ENCODE peak calls at places on chromosome 19, in five cellular contexts. O is natural killer cell, L is upper lobe of left lung, G is NB4, F is right lobe of liver. Q is an unnamed sample.

GRCh38 chr19:4007021-4007835 is at the start of gene PIAS4:
- DNase-seq in F (peak; percentile 96), O (peak; percentile 93), L (peak; percentile 100), G (peak; percentile 90), Q (peak; percentile 92)

GRCh38 chr19:46618670-46619231 is 6.1 kb downstream of the PTGIR start:
- DNase-seq in G (peak; percentile 57), O (no peak), L (no peak), F (no peak), Q (peak; percentile 51)

GRCh38 chr19:49710372-49710951 is 19.5 kb downstream of the CPT1C start:
- DNase-seq in O (no peak), F (no peak), G (no peak), L (no peak), Q (no peak)

GRCh38 chr19:18712981-18713380 is 29.5 kb downstream of the CRTC1 start:
- DNase-seq in L (no peak), O (no peak), G (no peak), F (no peak), Q (no peak)

GRCh38 chr19:3411636-3412035 is 45.3 kb downstream of the NFIC start:
- DNase-seq in G (no peak), F (peak; percentile 89), O (no peak), L (no peak), Q (no peak)

GRCh38 chr19:29554149-29554548 is 28.4 kb downstream of the VSTM2B start:
- DNase-seq in G (no peak), L (no peak), F (no peak), O (no peak), Q (no peak)

GRCh38 chr19:12139885-12140544 is at the start of gene ZNF20:
- DNase-seq in F (peak; percentile 97), G (peak; percentile 95), L (peak; percentile 98), O (peak; percentile 92), Q (peak; percentile 93)

GRCh38 chr19:56162258-56162657 is 13.6 kb upstream of the GALP start:
- DNase-seq in O (no peak), L (no peak), F (no peak), G (peak; percentile 63), Q (peak; percentile 60)

GRCh38 chr19:53037101-53038097 is 7.1 kb upstream of the ERVV-2 start:
- DNase-seq in O (peak; percentile 19), F (no peak), L (peak; percentile 82), G (no peak), Q (no peak)

GRCh38 chr19:13804830-13805683 is 9.8 kb downstream of the ZSWIM4 start:
- DNase-seq in G (no peak), O (no peak), L (peak; percentile 77), F (no peak), Q (no peak)

GRCh38 chr19:13146763-13147563 is 3.2 kb downstream of the STX10 start:
- DNase-seq in F (no peak), G (peak; percentile 58), L (no peak), O (no peak), Q (peak; percentile 82)

GRCh38 chr19:55406869-55407624 is 541 bp downstream of the UBE2S start:
- DNase-seq in L (no peak), F (peak; percentile 65), G (peak; percentile 45), O (no peak), Q (no peak)

DNA sequence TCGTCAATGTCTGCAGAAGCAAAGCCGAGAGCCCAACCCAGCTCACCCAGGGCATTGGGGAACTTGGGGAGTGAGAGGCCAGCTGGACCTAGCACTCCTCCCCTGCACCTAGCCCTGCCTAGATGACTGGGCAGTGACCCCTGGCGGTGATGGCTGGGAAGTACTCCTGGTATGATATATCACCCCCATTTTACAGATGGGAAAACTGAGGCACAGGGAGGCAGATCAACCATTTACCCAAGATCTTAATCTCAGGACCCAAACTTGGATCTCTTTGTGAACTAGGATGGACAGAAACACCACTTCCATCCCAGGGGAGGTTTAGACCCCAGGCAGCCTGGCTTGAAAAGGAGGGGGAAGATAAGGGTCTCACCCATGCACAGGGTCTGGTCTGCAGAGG is 43.5 kb downstream of the CCL25 start:
- DNase-seq in O (no peak), F (no peak), L (no peak), G (no peak), Q (no peak)
- TF ChIP-seq CTCF in O (no peak), F (no peak), L (no peak), G (peak; percentile 32), Q (no peak)

GRCh38 chr19:48445256-48445605 is 552 bp upstream of the GRWD1 start:
- DNase-seq in O (no peak), G (peak; percentile 98), L (no peak), F (no peak), Q (no peak)
- TF ChIP-seq CTCF in O (peak; percentile 14), G (peak; percentile 90), L (peak; percentile 15), F (peak; percentile 60), Q (peak; percentile 21)

DNA sequence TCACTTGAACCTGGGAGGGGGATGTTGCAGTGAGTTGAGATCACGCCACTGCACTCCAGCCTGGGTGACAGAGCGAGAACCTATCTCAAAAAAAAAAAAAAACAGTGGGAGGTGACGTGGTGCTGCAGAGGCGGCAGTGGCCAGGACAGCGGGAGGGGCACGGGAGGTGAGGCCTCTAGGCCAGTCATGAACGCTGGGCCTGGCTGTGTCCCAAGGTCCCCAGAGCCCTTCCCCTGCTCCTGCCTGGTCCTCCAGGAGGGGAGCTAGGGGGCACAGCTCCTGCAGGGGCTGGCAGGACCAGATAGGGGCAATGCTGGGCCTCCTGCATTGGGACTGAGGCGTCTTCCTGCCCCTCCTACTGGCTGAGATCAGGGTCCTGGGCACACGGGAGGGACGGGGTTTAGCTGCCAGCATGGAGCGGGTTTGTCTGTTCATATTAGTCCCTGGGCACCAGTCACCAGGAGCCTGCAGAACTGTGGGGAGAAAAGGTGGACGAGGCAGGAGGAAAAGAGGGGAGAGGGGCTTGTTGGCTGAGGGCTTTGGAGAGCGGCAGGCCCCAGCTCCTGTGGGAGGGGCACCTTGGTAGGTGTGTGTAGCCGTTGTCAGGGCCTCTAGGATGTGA is 4.5 kb downstream of the MAP2K7 start:
- DNase-seq in O (no peak), G (no peak), L (peak; percentile 50), F (peak; percentile 49), Q (no peak)
- TF ChIP-seq CTCF in O (no peak), G (no peak), L (no peak), F (no peak), Q (no peak)

GRCh38 chr19:43433689-43434088 is 19.0 kb downstream of the TEX101 start:
- DNase-seq in O (no peak), L (no peak), G (no peak), F (no peak), Q (no peak)

GRCh38 chr19:43429395-43429794 is 14.7 kb downstream of the TEX101 start:
- DNase-seq in F (no peak), G (no peak), O (no peak), L (no peak), Q (no peak)

GRCh38 chr19:43432866-43433673 is 18.4 kb downstream of the TEX101 start:
- DNase-seq in L (no peak), G (peak; percentile 57), F (peak; percentile 60), O (peak; percentile 52), Q (peak; percentile 59)

GRCh38 chr19:43430976-43431375 is 16.3 kb downstream of the TEX101 start:
- DNase-seq in G (no peak), O (no peak), L (no peak), F (no peak), Q (no peak)

GRCh38 chr19:43430142-43430710 is 15.5 kb downstream of the TEX101 start:
- DNase-seq in G (no peak), O (no peak), L (no peak), F (no peak), Q (no peak)
- TF ChIP-seq CTCF in G (peak; percentile 17), O (no peak), L (no peak), F (no peak), Q (no peak)

DNA sequence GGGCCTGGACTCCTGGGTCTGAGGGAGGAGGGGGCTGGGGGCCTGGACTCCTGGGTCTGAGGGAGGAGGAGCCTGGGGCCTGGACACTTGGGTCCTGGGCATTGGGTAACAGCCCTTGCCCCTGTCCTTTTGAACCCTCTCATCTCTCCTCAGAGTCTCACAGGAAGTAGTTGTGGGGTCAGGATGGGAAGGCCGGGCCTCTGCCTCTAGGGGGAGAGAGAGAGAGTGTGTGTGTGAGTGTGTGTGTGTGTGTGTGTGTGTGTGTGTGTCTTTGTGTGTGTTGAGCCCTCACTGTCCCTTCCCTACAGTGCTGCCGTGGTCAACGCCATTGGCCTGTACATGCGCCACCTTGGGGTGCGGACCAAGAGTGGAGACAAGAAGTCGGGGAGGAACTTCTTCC is 10.9 kb downstream of the ARHGEF1 start:
- DNase-seq in G (peak; percentile 40), L (no peak), F (no peak), O (no peak), Q (no peak)
- TF ChIP-seq CTCF in G (peak; percentile 13), L (no peak), F (no peak), O (no peak), Q (no peak)

DNA sequence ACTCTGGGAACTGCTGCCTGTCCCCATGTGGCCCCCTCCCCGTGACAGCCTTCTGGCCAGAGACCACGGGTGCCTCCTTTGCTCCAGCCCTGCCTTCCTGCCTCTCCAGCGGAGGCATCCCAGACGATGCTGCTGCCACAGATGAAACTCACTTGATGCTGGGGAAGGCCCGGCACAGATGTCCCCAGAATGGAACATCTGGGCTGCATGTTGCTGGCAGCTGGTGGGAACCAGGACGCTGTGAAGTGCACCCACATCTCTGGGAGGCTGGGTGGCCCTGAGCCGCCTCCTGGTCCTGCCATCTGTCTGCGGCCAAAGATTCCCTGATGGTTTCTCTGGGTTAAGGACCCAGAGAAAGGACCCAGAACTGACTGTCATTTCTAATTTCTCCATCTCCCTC is 51.9 kb upstream of the PTPRS start:
- DNase-seq in G (no peak), L (no peak), O (no peak), F (no peak), Q (no peak)
- TF ChIP-seq CTCF in G (no peak), L (no peak), O (no peak), F (no peak), Q (no peak)

GRCh38 chr19:1047696-1048147 is 7.8 kb downstream of the ABCA7 start:
- DNase-seq in O (no peak), G (no peak), F (no peak), L (peak; percentile 84), Q (no peak)

GRCh38 chr19:1049106-1049505 is 9.2 kb downstream of the ABCA7 start:
- DNase-seq in O (no peak), L (peak; percentile 46), G (no peak), F (no peak), Q (peak; percentile 36)

GRCh38 chr19:1046117-1046626 is 6.3 kb downstream of the ABCA7 start:
- DNase-seq in F (no peak), L (peak; percentile 85), G (no peak), O (no peak), Q (no peak)

GRCh38 chr19:1045247-1045603 is 5.3 kb downstream of the ABCA7 start:
- DNase-seq in O (peak; percentile 57), L (peak; percentile 88), G (peak; percentile 50), F (no peak), Q (no peak)

DNA sequence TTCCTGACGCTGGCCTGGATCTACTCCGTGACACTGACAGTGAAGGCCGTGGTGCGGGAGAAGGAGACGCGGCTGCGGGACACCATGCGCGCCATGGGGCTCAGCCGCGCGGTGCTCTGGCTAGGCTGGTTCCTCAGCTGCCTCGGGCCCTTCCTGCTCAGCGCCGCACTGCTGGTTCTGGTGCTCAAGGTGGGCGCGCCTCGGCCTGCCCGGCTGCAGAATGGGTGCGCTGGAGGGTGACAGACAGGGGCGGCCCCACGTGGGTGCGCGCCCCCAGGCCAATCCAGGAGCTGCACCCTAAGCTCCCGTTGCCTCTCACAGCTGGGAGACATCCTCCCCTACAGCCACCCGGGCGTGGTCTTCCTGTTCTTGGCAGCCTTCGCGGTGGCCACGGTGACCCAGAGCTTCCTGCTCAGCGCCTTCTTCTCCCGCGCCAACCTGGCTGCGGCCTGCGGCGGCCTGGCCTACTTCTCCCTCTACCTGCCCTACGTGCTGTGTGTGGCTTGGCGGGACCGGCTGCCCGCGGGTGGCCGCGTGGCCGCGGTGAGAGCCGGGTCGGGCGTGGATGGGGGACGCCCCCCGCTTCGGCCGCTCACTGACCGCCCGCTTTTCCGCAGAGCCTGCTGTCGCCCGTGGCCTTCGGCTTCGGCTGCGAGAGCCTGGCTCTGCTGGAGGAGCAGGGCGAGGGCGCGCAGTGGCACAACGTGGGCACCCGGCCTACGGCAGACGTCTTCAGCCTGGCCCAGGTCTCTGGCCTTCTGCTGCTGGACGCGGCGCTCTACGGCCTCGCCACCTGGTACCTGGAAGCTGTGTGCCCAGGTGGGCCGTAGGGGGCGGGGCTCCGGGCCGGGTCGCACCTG is 7.2 kb downstream of the ABCA7 start:
- DNase-seq in L (peak; percentile 85), O (no peak), G (no peak), F (no peak), Q (no peak)
- TF ChIP-seq CTCF in L (no peak), O (no peak), G (no peak), F (no peak), Q (no peak)